ENCODE peak calls at places on chromosome 9, in ten cellular contexts. O is GM13976, T is PC-3, S is breast epithelium, L is AG04449, U is heart right ventricle, F is foreskin fibroblast, R is dorsolateral prefrontal cortex, A is right atrium auricular region, X is A549. Z is an unnamed sample.
A peak's percentile ranks its signal among the peaks of the same experiment; 100 is the strongest.

GRCh38 chr9:117278020-117278419 is 136.8 kb downstream of the ASTN2 start:
- DNase-seq in O (no peak), T (no peak), S (no peak), L (no peak), U (no peak), F (no peak), R (no peak), A (no peak), X (no peak), Z (no peak)

GRCh38 chr9:126112135-126112720 is 214.4 kb upstream of the MVB12B start:
- DNase-seq in O (no peak), T (no peak), S (no peak), L (no peak), U (no peak), F (no peak), R (peak; percentile 5), A (no peak), X (no peak), Z (no peak)

GRCh38 chr9:14238518-14238917 is 75.4 kb downstream of the NFIB start:
- DNase-seq in O (no peak), T (peak; percentile 91), S (no peak), L (no peak), U (peak; percentile 44), F (peak; percentile 61), R (no peak), A (no peak), X (peak; percentile 43), Z (no peak)

GRCh38 chr9:4769321-4770080 is 23.2 kb upstream of the RCL1 start:
- DNase-seq in O (peak; percentile 41), T (peak; percentile 69), S (no peak), L (no peak), U (no peak), F (peak; percentile 49), R (no peak), A (no peak), X (no peak), Z (peak; percentile 40)

GRCh38 chr9:93111371-93112115 is 15.5 kb downstream of the CARD19 start:
- DNase-seq in O (no peak), T (peak; percentile 88), S (no peak), L (no peak), U (no peak), F (no peak), R (peak; percentile 21), A (no peak), X (no peak), Z (no peak)

GRCh38 chr9:114824130-114824529 is 18.3 kb upstream of the TNFSF15 start:
- DNase-seq in O (no peak), T (no peak), S (no peak), L (no peak), U (no peak), F (peak; percentile 78), R (no peak), A (no peak), X (no peak), Z (no peak)

GRCh38 chr9:93011114-93011513 is 47.4 kb upstream of the SUSD3 start:
- DNase-seq in O (no peak), T (no peak), S (no peak), L (no peak), U (no peak), F (no peak), R (no peak), A (no peak), X (no peak), Z (no peak)

GRCh38 chr9:85859751-85860150 is 81.2 kb upstream of the NAA35 start:
- DNase-seq in O (no peak), T (peak; percentile 4), S (no peak), L (no peak), U (no peak), F (peak; percentile 2), R (no peak), A (no peak), X (no peak), Z (no peak)

GRCh38 chr9:96062051-96062450 is 186.6 kb downstream of the ERCC6L2 start:
- DNase-seq in O (no peak), T (no peak), S (no peak), L (no peak), U (no peak), F (no peak), R (no peak), A (no peak), X (no peak), Z (no peak)

GRCh38 chr9:96064838-96065481 is 189.5 kb downstream of the ERCC6L2 start:
- DNase-seq in O (no peak), T (no peak), S (no peak), L (no peak), U (no peak), F (no peak), R (no peak), A (no peak), X (no peak), Z (no peak)

GRCh38 chr9:96058218-96058617 is 182.7 kb downstream of the ERCC6L2 start:
- DNase-seq in O (no peak), T (no peak), S (no peak), L (no peak), U (no peak), F (no peak), R (no peak), A (no peak), X (no peak), Z (no peak)

GRCh38 chr9:96062854-96063253 is 187.4 kb downstream of the ERCC6L2 start:
- DNase-seq in O (no peak), T (no peak), S (no peak), L (no peak), U (no peak), F (no peak), R (no peak), A (no peak), X (no peak), Z (no peak)

DNA sequence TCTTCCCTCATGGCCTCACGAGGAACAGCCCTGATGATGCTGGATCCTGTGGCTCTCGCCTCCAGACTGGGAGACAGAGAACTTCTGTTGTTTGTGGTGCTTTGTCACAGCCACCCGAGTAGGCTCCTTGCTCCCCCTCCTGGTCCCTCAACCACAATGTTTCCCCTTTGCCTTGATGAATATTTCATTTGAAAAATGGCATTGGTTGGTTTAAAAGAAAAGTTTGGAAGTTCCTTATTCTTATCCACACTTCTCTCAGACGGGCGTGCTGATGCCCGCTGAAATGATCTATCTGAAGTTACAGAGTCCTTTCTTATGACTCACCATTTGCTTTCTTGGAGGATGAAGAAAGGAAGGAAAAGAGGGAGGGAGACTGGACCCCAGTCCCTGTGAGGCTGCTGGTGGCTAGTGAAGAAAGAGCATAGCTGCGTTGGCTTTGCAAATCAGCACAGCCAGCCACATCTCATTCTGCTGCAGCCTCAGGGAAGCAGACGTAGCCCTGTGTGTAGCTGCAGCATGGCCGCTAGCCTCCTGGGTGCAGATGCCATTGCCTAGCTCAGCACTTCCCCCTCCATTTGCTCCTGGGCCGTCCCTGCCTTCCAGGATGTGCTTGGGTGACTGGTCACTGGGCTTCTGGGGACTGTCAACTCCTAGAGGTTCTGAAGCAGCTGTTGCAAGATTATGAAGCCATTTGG is 185.9 kb downstream of the ERCC6L2 start:
- DNase-seq in O (no peak), T (peak; percentile 35), S (no peak), L (no peak), U (peak; percentile 43), F (peak; percentile 42), R (peak; percentile 66), A (peak; percentile 76), X (peak; percentile 25), Z (peak; percentile 68)
- TF ChIP-seq CTCF in O (peak; percentile 16), T (peak; percentile 51), S (no peak), L (peak; percentile 34), U (peak; percentile 28), F (peak; percentile 40), R (no peak), A (peak; percentile 69), X (peak; percentile 33), Z (peak; percentile 44)

DNA sequence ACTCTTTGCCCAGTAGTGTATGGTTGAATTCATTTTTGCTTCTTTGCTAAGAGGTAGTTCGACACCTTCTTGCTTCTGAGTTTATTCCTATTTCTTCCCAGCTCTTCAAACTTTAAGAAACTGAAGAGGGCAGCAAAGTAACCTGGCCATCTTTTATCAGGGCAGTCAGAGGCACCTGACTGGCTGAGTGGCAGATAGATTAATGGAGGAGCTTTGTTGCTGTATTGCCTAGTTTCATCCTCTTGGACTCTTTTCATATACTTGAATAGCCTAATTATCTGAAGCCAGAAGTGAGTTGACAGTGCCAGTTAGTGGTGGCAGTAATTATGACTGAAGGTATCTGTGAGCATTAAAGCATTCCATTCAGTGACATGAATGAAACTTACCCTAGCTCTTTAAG is 82.5 kb downstream of the UHRF2 start:
- DNase-seq in O (no peak), T (peak; percentile 6), S (no peak), L (no peak), U (no peak), F (no peak), R (no peak), A (no peak), X (no peak), Z (no peak)
- TF ChIP-seq CTCF in O (no peak), T (peak; percentile 26), S (no peak), L (no peak), U (no peak), F (no peak), R (no peak), A (no peak), X (no peak), Z (no peak)

GRCh38 chr9:134698587-134699342 is 57.2 kb downstream of the COL5A1 start:
- DNase-seq in O (peak; percentile 89), T (peak; percentile 52), S (peak; percentile 22), L (no peak), U (peak; percentile 66), F (peak; percentile 81), R (peak; percentile 81), A (no peak), X (peak; percentile 81), Z (peak; percentile 72)
- TF ChIP-seq CTCF in O (peak; percentile 94), T (peak; percentile 70), S (peak; percentile 80), L (peak; percentile 87), U (peak; percentile 89), F (peak; percentile 60), R (peak; percentile 87), A (peak; percentile 97), X (peak; percentile 82), Z (peak; percentile 91)

GRCh38 chr9:100511205-100511604 is 38.3 kb downstream of the TMEFF1 start:
- DNase-seq in O (no peak), T (no peak), S (no peak), L (no peak), U (no peak), F (no peak), R (no peak), A (no peak), X (no peak), Z (no peak)

GRCh38 chr9:100499866-100500265 is 26.9 kb downstream of the TMEFF1 start:
- DNase-seq in O (no peak), T (no peak), S (no peak), L (no peak), U (no peak), F (no peak), R (no peak), A (no peak), X (no peak), Z (no peak)

DNA sequence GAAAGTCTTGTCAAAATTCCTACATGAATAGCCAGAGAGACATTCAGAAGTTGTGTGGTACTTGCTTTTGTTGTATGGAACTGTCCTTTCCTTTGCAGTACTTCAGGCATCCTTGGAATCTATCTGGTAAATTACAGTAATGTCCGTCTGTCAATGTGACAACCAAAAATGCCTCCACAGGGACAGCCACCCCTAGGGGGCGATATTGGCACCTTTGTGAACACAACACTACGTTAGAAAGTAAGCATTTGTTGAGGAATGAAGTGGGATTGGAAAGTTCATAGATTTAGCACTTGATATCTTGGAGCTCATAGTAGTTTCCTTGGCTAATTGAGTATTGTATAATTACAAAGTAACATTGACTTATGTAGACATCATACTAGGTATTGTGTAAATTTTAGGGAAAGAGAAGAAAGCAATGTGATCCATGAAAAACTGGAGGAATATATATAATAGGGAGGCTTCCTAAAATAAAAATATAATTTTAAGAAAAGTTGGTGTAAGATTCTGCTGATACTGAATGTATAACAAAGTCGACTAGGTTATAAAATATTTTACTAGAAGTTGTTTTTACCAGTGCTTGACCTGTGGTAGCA is 32.7 kb downstream of the TMEFF1 start:
- DNase-seq in O (peak; percentile 51), T (peak; percentile 87), S (no peak), L (no peak), U (peak; percentile 58), F (peak; percentile 56), R (no peak), A (no peak), X (peak; percentile 50), Z (peak; percentile 89)
- TF ChIP-seq CTCF in O (peak; percentile 57), T (peak; percentile 91), S (peak; percentile 31), L (peak; percentile 60), U (peak; percentile 46), F (peak; percentile 59), R (peak; percentile 38), A (peak; percentile 74), X (peak; percentile 65), Z (peak; percentile 90)

Z was measured in activated CD8-positive, alpha-beta T cell treated with anti-CD3 and anti-CD28 coated beads for 36 hours.